ENCODE peak calls at places on chromosomes 1 and 21, in ten cellular contexts. D is DMS79; X is mucosa of descending colon; B is globus pallidus; T is fibroblast of lung; R is stimulated activated CD8-positive, alpha-beta memory T cell treated with anti-CD3 and anti-CD28 coated beads, Interleukin-15, amount 100 ng/mL, for 48 hours; Y is left ventricle myocardium inferior; K is tibial artery; G is kidney glomerular epithelial cell; Q is stromal cell of bone marrow. N is an unnamed sample.

GRCh38 chr1:197374428-197374827 is 106.4 kb downstream of the CRB1 start:
- DNase-seq in B (no peak), K (no peak), G (no peak), X (no peak), Q (no peak), D (no peak), T (no peak), R (no peak), Y (no peak), N (no peak)

GRCh38 chr1:109979489-109980091 is 5.0 kb upstream of the AHCYL1 start:
- DNase-seq in Y (no peak), Q (peak), T (peak), X (peak), D (no peak), G (peak), R (no peak), K (no peak), B (no peak), N (peak)

GRCh38 chr1:174701565-174701964 is 253.8 kb downstream of the GPR52 start:
- DNase-seq in B (no peak), T (no peak), G (no peak), Q (no peak), D (no peak), K (no peak), X (no peak), Y (no peak), R (no peak), N (no peak)

GRCh38 chr21:41776778-41777177 is 9.9 kb upstream of the RIPK4 start:
- DNase-seq in G (no peak), B (no peak), Y (no peak), X (no peak), Q (no peak), R (no peak), T (no peak), K (no peak), D (no peak), N (no peak)

GRCh38 chr1:47533176-47534039 is 95.6 kb downstream of the FOXD2 start:
- DNase-seq in Y (peak), D (peak), K (peak), X (peak), B (peak), T (peak), G (peak), Q (peak), R (no peak), N (peak)

GRCh38 chr1:237124856-237125462 is 83.0 kb downstream of the RYR2 start:
- DNase-seq in G (no peak), K (no peak), T (no peak), B (no peak), D (no peak), Y (no peak), X (no peak), R (no peak), Q (no peak), N (no peak)

GRCh38 chr1:44260792-44261474 is 47.7 kb downstream of the DMAP1 start:
- DNase-seq in B (no peak), Y (no peak), T (no peak), R (no peak), X (peak), K (no peak), G (no peak), D (peak), Q (no peak), N (no peak)

GRCh38 chr1:117210831-117211261 is at the start of gene VTCN1:
- DNase-seq in K (no peak), D (no peak), Q (no peak), B (no peak), T (no peak), X (peak), G (no peak), R (no peak), Y (no peak), N (no peak)

GRCh38 chr1:32770741-32771548 is 46.2 kb downstream of the YARS1 start:
- DNase-seq in T (no peak), B (no peak), G (no peak), R (no peak), X (no peak), Y (no peak), K (no peak), D (no peak), Q (no peak), N (no peak)

GRCh38 chr1:45437323-45437722 is 53.6 kb downstream of the TESK2 start:
- DNase-seq in T (no peak), Y (no peak), D (no peak), X (no peak), K (no peak), B (no peak), G (no peak), Q (no peak), R (no peak), N (no peak)

N was measured in astrocyte.